ENCODE peak calls at places on chromosomes 16 and 17, in ten cellular contexts. One of them, this sample, is unnamed.

GRCh38 chr16:89119161-89119621 is 25.5 kb downstream of the ACSF3 start:
- DNase-seq in esophagus muscularis mucosa: no peak
- DNase-seq in IMR-90: no peak
- DNase-seq in RWPE1: no peak
- DNase-seq in body of pancreas: no peak
- DNase-seq in choroid plexus epithelial cell: no peak
- DNase-seq in coronary artery: no peak
- DNase-seq in fibroblast of the aortic adventitia: no peak
- DNase-seq in fibroblast of lung: no peak
- DNase-seq in fibroblast of pulmonary artery: no peak
- DNase-seq in this sample: no peak

GRCh38 chr16:69410285-69410990 is 14.0 kb upstream of the CYB5B start:
- DNase-seq in esophagus muscularis mucosa: no peak
- DNase-seq in IMR-90: peak
- DNase-seq in RWPE1: no peak
- DNase-seq in body of pancreas: no peak
- DNase-seq in choroid plexus epithelial cell: peak
- DNase-seq in coronary artery: no peak
- DNase-seq in fibroblast of the aortic adventitia: peak
- DNase-seq in fibroblast of lung: peak
- DNase-seq in fibroblast of pulmonary artery: peak
- DNase-seq in this sample: peak

GRCh38 chr17:36818134-36818825 is 119.0 kb upstream of the LHX1 start:
- DNase-seq in esophagus muscularis mucosa: no peak
- DNase-seq in IMR-90: no peak
- DNase-seq in RWPE1: no peak
- DNase-seq in body of pancreas: no peak
- DNase-seq in choroid plexus epithelial cell: no peak
- DNase-seq in coronary artery: no peak
- DNase-seq in fibroblast of the aortic adventitia: no peak
- DNase-seq in fibroblast of lung: no peak
- DNase-seq in fibroblast of pulmonary artery: no peak
- DNase-seq in this sample: no peak

GRCh38 chr16:27355610-27356009 is 41.8 kb downstream of the IL4R start:
- DNase-seq in esophagus muscularis mucosa: no peak
- DNase-seq in IMR-90: peak
- DNase-seq in RWPE1: no peak
- DNase-seq in body of pancreas: peak
- DNase-seq in choroid plexus epithelial cell: peak
- DNase-seq in coronary artery: no peak
- DNase-seq in fibroblast of the aortic adventitia: peak
- DNase-seq in fibroblast of lung: peak
- DNase-seq in fibroblast of pulmonary artery: peak
- DNase-seq in this sample: no peak

GRCh38 chr17:77843878-77844260 is 114.6 kb upstream of the TNRC6C start:
- DNase-seq in esophagus muscularis mucosa: no peak
- DNase-seq in IMR-90: no peak
- DNase-seq in RWPE1: peak
- DNase-seq in body of pancreas: no peak
- DNase-seq in choroid plexus epithelial cell: no peak
- DNase-seq in coronary artery: no peak
- DNase-seq in fibroblast of the aortic adventitia: no peak
- DNase-seq in fibroblast of lung: no peak
- DNase-seq in fibroblast of pulmonary artery: no peak
- DNase-seq in this sample: no peak

GRCh38 chr16:58638148-58639036 is 8.8 kb upstream of the CNOT1 start:
- DNase-seq in esophagus muscularis mucosa: peak
- DNase-seq in IMR-90: peak
- DNase-seq in RWPE1: peak
- DNase-seq in body of pancreas: peak
- DNase-seq in choroid plexus epithelial cell: peak
- DNase-seq in coronary artery: no peak
- DNase-seq in fibroblast of the aortic adventitia: peak
- DNase-seq in fibroblast of lung: peak
- DNase-seq in fibroblast of pulmonary artery: peak
- DNase-seq in this sample: no peak

GRCh38 chr16:80606221-80606766 is 65.5 kb downstream of the DYNLRB2 start:
- DNase-seq in esophagus muscularis mucosa: no peak
- DNase-seq in IMR-90: no peak
- DNase-seq in RWPE1: no peak
- DNase-seq in body of pancreas: no peak
- DNase-seq in choroid plexus epithelial cell: no peak
- DNase-seq in coronary artery: no peak
- DNase-seq in fibroblast of the aortic adventitia: no peak
- DNase-seq in fibroblast of lung: no peak
- DNase-seq in fibroblast of pulmonary artery: no peak
- DNase-seq in this sample: peak

GRCh38 chr16:89155184-89155679 is 16.3 kb upstream of the CDH15 start:
- DNase-seq in esophagus muscularis mucosa: peak
- DNase-seq in IMR-90: peak
- DNase-seq in RWPE1: no peak
- DNase-seq in body of pancreas: peak
- DNase-seq in choroid plexus epithelial cell: peak
- DNase-seq in coronary artery: no peak
- DNase-seq in fibroblast of the aortic adventitia: peak
- DNase-seq in fibroblast of lung: peak
- DNase-seq in fibroblast of pulmonary artery: peak
- DNase-seq in this sample: no peak

GRCh38 chr17:68599873-68600122 is 1.4 kb downstream of the FAM20A start:
- DNase-seq in esophagus muscularis mucosa: peak
- DNase-seq in IMR-90: no peak
- DNase-seq in RWPE1: no peak
- DNase-seq in body of pancreas: no peak
- DNase-seq in choroid plexus epithelial cell: no peak
- DNase-seq in coronary artery: no peak
- DNase-seq in fibroblast of the aortic adventitia: no peak
- DNase-seq in fibroblast of lung: no peak
- DNase-seq in fibroblast of pulmonary artery: no peak
- DNase-seq in this sample: no peak

GRCh38 chr17:68599091-68599872 is 1.9 kb downstream of the FAM20A start:
- DNase-seq in esophagus muscularis mucosa: peak
- DNase-seq in IMR-90: no peak
- DNase-seq in RWPE1: no peak
- DNase-seq in body of pancreas: no peak
- DNase-seq in choroid plexus epithelial cell: no peak
- DNase-seq in coronary artery: no peak
- DNase-seq in fibroblast of the aortic adventitia: peak
- DNase-seq in fibroblast of lung: peak
- DNase-seq in fibroblast of pulmonary artery: no peak
- DNase-seq in this sample: peak

GRCh38 chr17:68600881-68601564 is at the start of gene FAM20A:
- DNase-seq in esophagus muscularis mucosa: peak
- DNase-seq in IMR-90: no peak
- DNase-seq in RWPE1: no peak
- DNase-seq in body of pancreas: peak
- DNase-seq in choroid plexus epithelial cell: peak
- DNase-seq in coronary artery: no peak
- DNase-seq in fibroblast of the aortic adventitia: peak
- DNase-seq in fibroblast of lung: no peak
- DNase-seq in fibroblast of pulmonary artery: no peak
- DNase-seq in this sample: peak

GRCh38 chr17:68601565-68602266 is 549 bp upstream of the FAM20A start:
- DNase-seq in esophagus muscularis mucosa: peak
- DNase-seq in IMR-90: no peak
- DNase-seq in RWPE1: no peak
- DNase-seq in body of pancreas: no peak
- DNase-seq in choroid plexus epithelial cell: no peak
- DNase-seq in coronary artery: no peak
- DNase-seq in fibroblast of the aortic adventitia: peak
- DNase-seq in fibroblast of lung: no peak
- DNase-seq in fibroblast of pulmonary artery: no peak
- DNase-seq in this sample: peak

GRCh38 chr17:68600123-68600880 is 865 bp downstream of the FAM20A start:
- DNase-seq in esophagus muscularis mucosa: peak
- DNase-seq in IMR-90: no peak
- DNase-seq in RWPE1: no peak
- DNase-seq in body of pancreas: peak
- DNase-seq in choroid plexus epithelial cell: no peak
- DNase-seq in coronary artery: no peak
- DNase-seq in fibroblast of the aortic adventitia: no peak
- DNase-seq in fibroblast of lung: no peak
- DNase-seq in fibroblast of pulmonary artery: no peak
- DNase-seq in this sample: peak
- TF ChIP-seq CTCF in esophagus muscularis mucosa: no peak
- TF ChIP-seq CTCF in IMR-90: no peak
- TF ChIP-seq CTCF in RWPE1: peak
- TF ChIP-seq CTCF in body of pancreas: peak
- TF ChIP-seq CTCF in choroid plexus epithelial cell: peak
- TF ChIP-seq CTCF in coronary artery: no peak
- TF ChIP-seq CTCF in fibroblast of the aortic adventitia: peak
- TF ChIP-seq CTCF in fibroblast of lung: peak
- TF ChIP-seq CTCF in fibroblast of pulmonary artery: peak
- TF ChIP-seq CTCF in this sample: no peak

GRCh38 chr17:76657505-76658386 is 14.2 kb upstream of the ST6GALNAC1 start:
- DNase-seq in esophagus muscularis mucosa: no peak
- DNase-seq in IMR-90: no peak
- DNase-seq in RWPE1: no peak
- DNase-seq in body of pancreas: no peak
- DNase-seq in choroid plexus epithelial cell: no peak
- DNase-seq in coronary artery: no peak
- DNase-seq in fibroblast of the aortic adventitia: no peak
- DNase-seq in fibroblast of lung: no peak
- DNase-seq in fibroblast of pulmonary artery: no peak
- DNase-seq in this sample: no peak

GRCh38 chr17:76659928-76660614 is 16.5 kb upstream of the ST6GALNAC1 start:
- DNase-seq in esophagus muscularis mucosa: no peak
- DNase-seq in IMR-90: no peak
- DNase-seq in RWPE1: peak
- DNase-seq in body of pancreas: no peak
- DNase-seq in choroid plexus epithelial cell: no peak
- DNase-seq in coronary artery: no peak
- DNase-seq in fibroblast of the aortic adventitia: peak
- DNase-seq in fibroblast of lung: peak
- DNase-seq in fibroblast of pulmonary artery: peak
- DNase-seq in this sample: no peak

GRCh38 chr17:76654408-76654807 is 10.9 kb upstream of the ST6GALNAC1 start:
- DNase-seq in esophagus muscularis mucosa: no peak
- DNase-seq in IMR-90: no peak
- DNase-seq in RWPE1: no peak
- DNase-seq in body of pancreas: no peak
- DNase-seq in choroid plexus epithelial cell: no peak
- DNase-seq in coronary artery: no peak
- DNase-seq in fibroblast of the aortic adventitia: no peak
- DNase-seq in fibroblast of lung: no peak
- DNase-seq in fibroblast of pulmonary artery: no peak
- DNase-seq in this sample: no peak

GRCh38 chr17:76658387-76658705 is 14.8 kb upstream of the ST6GALNAC1 start:
- DNase-seq in esophagus muscularis mucosa: no peak
- DNase-seq in IMR-90: no peak
- DNase-seq in RWPE1: no peak
- DNase-seq in body of pancreas: no peak
- DNase-seq in choroid plexus epithelial cell: no peak
- DNase-seq in coronary artery: no peak
- DNase-seq in fibroblast of the aortic adventitia: no peak
- DNase-seq in fibroblast of lung: no peak
- DNase-seq in fibroblast of pulmonary artery: no peak
- DNase-seq in this sample: no peak
- TF ChIP-seq CTCF in esophagus muscularis mucosa: no peak
- TF ChIP-seq CTCF in IMR-90: no peak
- TF ChIP-seq CTCF in RWPE1: no peak
- TF ChIP-seq CTCF in body of pancreas: no peak
- TF ChIP-seq CTCF in choroid plexus epithelial cell: no peak
- TF ChIP-seq CTCF in coronary artery: no peak
- TF ChIP-seq CTCF in fibroblast of the aortic adventitia: no peak
- TF ChIP-seq CTCF in fibroblast of lung: no peak
- TF ChIP-seq CTCF in fibroblast of pulmonary artery: no peak
- TF ChIP-seq CTCF in this sample: no peak

GRCh38 chr16:67098599-67098998 is 11.1 kb upstream of the PHAF1 start:
- DNase-seq in esophagus muscularis mucosa: no peak
- DNase-seq in IMR-90: no peak
- DNase-seq in RWPE1: no peak
- DNase-seq in body of pancreas: no peak
- DNase-seq in choroid plexus epithelial cell: no peak
- DNase-seq in coronary artery: no peak
- DNase-seq in fibroblast of the aortic adventitia: no peak
- DNase-seq in fibroblast of lung: no peak
- DNase-seq in fibroblast of pulmonary artery: no peak
- DNase-seq in this sample: no peak

GRCh38 chr16:67101683-67102082 is 8.1 kb upstream of the PHAF1 start:
- DNase-seq in esophagus muscularis mucosa: no peak
- DNase-seq in IMR-90: peak
- DNase-seq in RWPE1: no peak
- DNase-seq in body of pancreas: no peak
- DNase-seq in choroid plexus epithelial cell: no peak
- DNase-seq in coronary artery: no peak
- DNase-seq in fibroblast of the aortic adventitia: no peak
- DNase-seq in fibroblast of lung: no peak
- DNase-seq in fibroblast of pulmonary artery: no peak
- DNase-seq in this sample: no peak

GRCh38 chr16:67101301-67101675 is 8.5 kb upstream of the PHAF1 start:
- DNase-seq in esophagus muscularis mucosa: no peak
- DNase-seq in IMR-90: peak
- DNase-seq in RWPE1: no peak
- DNase-seq in body of pancreas: no peak
- DNase-seq in choroid plexus epithelial cell: peak
- DNase-seq in coronary artery: no peak
- DNase-seq in fibroblast of the aortic adventitia: no peak
- DNase-seq in fibroblast of lung: no peak
- DNase-seq in fibroblast of pulmonary artery: no peak
- DNase-seq in this sample: no peak

GRCh38 chr16:67104061-67104460 is 5.7 kb upstream of the PHAF1 start:
- DNase-seq in esophagus muscularis mucosa: no peak
- DNase-seq in IMR-90: peak
- DNase-seq in RWPE1: no peak
- DNase-seq in body of pancreas: peak
- DNase-seq in choroid plexus epithelial cell: peak
- DNase-seq in coronary artery: no peak
- DNase-seq in fibroblast of the aortic adventitia: peak
- DNase-seq in fibroblast of lung: peak
- DNase-seq in fibroblast of pulmonary artery: peak
- DNase-seq in this sample: no peak

GRCh38 chr16:67100569-67101300 is 9.0 kb upstream of the PHAF1 start:
- DNase-seq in esophagus muscularis mucosa: no peak
- DNase-seq in IMR-90: peak
- DNase-seq in RWPE1: no peak
- DNase-seq in body of pancreas: no peak
- DNase-seq in choroid plexus epithelial cell: peak
- DNase-seq in coronary artery: no peak
- DNase-seq in fibroblast of the aortic adventitia: peak
- DNase-seq in fibroblast of lung: peak
- DNase-seq in fibroblast of pulmonary artery: peak
- DNase-seq in this sample: no peak
- TF ChIP-seq CTCF in esophagus muscularis mucosa: no peak
- TF ChIP-seq CTCF in IMR-90: peak
- TF ChIP-seq CTCF in RWPE1: peak
- TF ChIP-seq CTCF in body of pancreas: peak
- TF ChIP-seq CTCF in choroid plexus epithelial cell: peak
- TF ChIP-seq CTCF in coronary artery: no peak
- TF ChIP-seq CTCF in fibroblast of the aortic adventitia: peak
- TF ChIP-seq CTCF in fibroblast of lung: no peak
- TF ChIP-seq CTCF in fibroblast of pulmonary artery: peak
- TF ChIP-seq CTCF in this sample: peak

DNA sequence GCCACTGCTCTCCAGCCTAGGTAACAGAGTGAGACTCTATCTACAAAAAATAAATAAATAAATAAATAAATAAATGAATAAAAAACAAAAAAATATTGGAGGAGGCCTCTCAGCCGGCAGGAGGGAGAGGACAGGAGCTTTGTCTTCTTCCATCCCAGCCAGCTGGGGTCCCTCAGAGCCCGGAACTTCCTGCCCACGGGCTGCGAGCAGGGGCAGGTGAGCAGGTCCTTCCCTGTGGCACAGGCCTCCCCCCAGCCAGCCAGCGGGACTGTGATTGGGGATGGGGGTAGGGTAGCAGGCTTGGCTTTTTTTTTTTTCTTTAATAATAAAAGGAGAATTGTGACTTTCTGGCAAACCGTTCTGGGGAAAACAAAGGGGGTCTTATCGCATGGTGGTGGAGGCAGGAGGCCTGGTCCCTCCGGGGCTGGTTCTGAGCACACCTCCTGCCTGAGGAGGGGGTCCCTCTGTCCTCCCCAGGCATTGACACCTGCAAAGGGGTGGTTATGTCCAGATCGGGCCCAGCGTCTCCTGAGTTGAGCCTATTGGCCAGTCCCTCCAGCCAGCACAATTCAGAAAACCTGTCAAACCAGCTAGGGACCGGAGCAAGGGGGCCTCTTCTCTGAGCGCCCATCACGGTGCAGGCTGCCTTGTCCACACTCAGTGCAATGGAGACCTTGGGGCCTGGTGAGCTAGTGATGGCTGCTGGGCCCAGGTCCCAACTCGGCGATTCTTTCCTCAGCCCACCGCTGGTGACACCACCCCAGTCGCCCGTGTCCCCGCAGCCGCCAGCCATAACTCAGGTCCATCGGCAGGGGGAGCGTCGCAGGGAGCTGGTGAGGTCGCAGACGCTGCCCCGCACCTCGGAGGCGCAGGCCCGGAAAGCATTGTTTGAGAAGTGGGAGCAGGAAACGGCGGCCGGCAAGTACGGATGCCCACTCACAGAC is 10.3 kb downstream of the SMTNL2 start:
- DNase-seq in esophagus muscularis mucosa: no peak
- DNase-seq in IMR-90: no peak
- DNase-seq in RWPE1: no peak
- DNase-seq in body of pancreas: peak
- DNase-seq in choroid plexus epithelial cell: no peak
- DNase-seq in coronary artery: no peak
- DNase-seq in fibroblast of the aortic adventitia: no peak
- DNase-seq in fibroblast of lung: no peak
- DNase-seq in fibroblast of pulmonary artery: no peak
- DNase-seq in this sample: no peak
- TF ChIP-seq CTCF in esophagus muscularis mucosa: no peak
- TF ChIP-seq CTCF in IMR-90: no peak
- TF ChIP-seq CTCF in RWPE1: no peak
- TF ChIP-seq CTCF in body of pancreas: peak
- TF ChIP-seq CTCF in choroid plexus epithelial cell: peak
- TF ChIP-seq CTCF in coronary artery: no peak
- TF ChIP-seq CTCF in fibroblast of the aortic adventitia: no peak
- TF ChIP-seq CTCF in fibroblast of lung: no peak
- TF ChIP-seq CTCF in fibroblast of pulmonary artery: no peak
- TF ChIP-seq CTCF in this sample: no peak